ENCODE peak calls at places on chromosomes 3 and 15, in seven cellular contexts. L, N, Q, E, D, U and R are unnamed samples.

GRCh38 chr15:41862515-41863116 is 24.0 kb downstream of the PLA2G4B start:
- DNase-seq in L (no peak), N (no peak), Q (no peak), E (no peak), D (no peak), U (no peak), R (no peak)

GRCh38 chr15:89356634-89357298 is 22.1 kb upstream of the POLG start:
- DNase-seq in L (no peak), N (peak; percentile 58), Q (no peak), E (peak; percentile 30), D (peak; percentile 57), U (no peak), R (no peak)

GRCh38 chr3:160331127-160331937 is 67.7 kb downstream of the IFT80 start:
- DNase-seq in L (no peak), N (no peak), Q (peak; percentile 93), E (no peak), D (no peak), U (peak; percentile 69), R (peak; percentile 26)

GRCh38 chr3:136818851-136819783 is at the start of gene SLC35G2:
- DNase-seq in L (peak; percentile 72), N (peak; percentile 38), Q (peak; percentile 78), E (peak; percentile 76), D (peak; percentile 81), U (peak; percentile 84), R (peak; percentile 68)

GRCh38 chr3:183210862-183211341 is 42.2 kb upstream of the B3GNT5 start:
- DNase-seq in L (no peak), N (no peak), Q (no peak), E (no peak), D (no peak), U (no peak), R (no peak)

GRCh38 chr3:170476291-170476690 is 57.6 kb downstream of the CLDN11 start:
- DNase-seq in L (no peak), N (no peak), Q (no peak), E (no peak), D (peak; percentile 67), U (peak; percentile 10), R (no peak)

GRCh38 chr15:58555168-58556027 is 123.6 kb downstream of the LIPC start:
- DNase-seq in L (peak; percentile 23), N (no peak), Q (no peak), E (no peak), D (peak; percentile 45), U (no peak), R (no peak)

GRCh38 chr15:59190291-59190690 is 16.4 kb upstream of the LDHAL6B start:
- DNase-seq in L (no peak), N (no peak), Q (no peak), E (no peak), D (no peak), U (no peak), R (no peak)

GRCh38 chr3:72892081-72892763 is 4.4 kb downstream of the GXYLT2 start:
- DNase-seq in L (no peak), N (no peak), Q (peak; percentile 95), E (no peak), D (no peak), U (no peak), R (peak; percentile 72)

GRCh38 chr15:100958326-100959065 is 39.3 kb downstream of the LRRK1 start:
- DNase-seq in L (peak; percentile 65), N (no peak), Q (peak; percentile 43), E (no peak), D (no peak), U (peak; percentile 50), R (peak; percentile 44)

GRCh38 chr3:186901135-186901734 is 29.1 kb upstream of the ST6GAL1 start:
- DNase-seq in L (no peak), N (no peak), Q (peak; percentile 45), E (no peak), D (no peak), U (peak; percentile 56), R (no peak)

GRCh38 chr3:15859507-15860013 is 61.8 kb upstream of the ANKRD28 start:
- DNase-seq in L (peak; percentile 91), N (peak; percentile 89), Q (peak; percentile 70), E (peak; percentile 93), D (peak; percentile 91), U (peak; percentile 82), R (peak; percentile 56)

GRCh38 chr3:188198760-188199327 is 44.9 kb downstream of the LPP start:
- DNase-seq in L (peak; percentile 88), N (no peak), Q (no peak), E (no peak), D (no peak), U (no peak), R (no peak)

GRCh38 chr3:45236964-45237363 is 10.9 kb upstream of the TMEM158 start:
- DNase-seq in L (no peak), N (no peak), Q (no peak), E (no peak), D (no peak), U (no peak), R (no peak)

GRCh38 chr15:56341201-56341600 is 24.0 kb upstream of the TEX9 start:
- DNase-seq in L (no peak), N (no peak), Q (no peak), E (no peak), D (no peak), U (no peak), R (no peak)

GRCh38 chr3:142844339-142844977 is 44.4 kb downstream of the PCOLCE2 start:
- DNase-seq in L (peak; percentile 15), N (no peak), Q (peak; percentile 51), E (no peak), D (peak; percentile 33), U (peak; percentile 46), R (no peak)

GRCh38 chr3:299590-300301 is 103.2 kb downstream of the CHL1 start:
- DNase-seq in L (no peak), N (no peak), Q (no peak), E (no peak), D (no peak), U (no peak), R (no peak)

GRCh38 chr3:67176396-67176795 is 178.3 kb downstream of the KBTBD8 start:
- DNase-seq in L (no peak), N (no peak), Q (no peak), E (no peak), D (no peak), U (no peak), R (no peak)

DNA sequence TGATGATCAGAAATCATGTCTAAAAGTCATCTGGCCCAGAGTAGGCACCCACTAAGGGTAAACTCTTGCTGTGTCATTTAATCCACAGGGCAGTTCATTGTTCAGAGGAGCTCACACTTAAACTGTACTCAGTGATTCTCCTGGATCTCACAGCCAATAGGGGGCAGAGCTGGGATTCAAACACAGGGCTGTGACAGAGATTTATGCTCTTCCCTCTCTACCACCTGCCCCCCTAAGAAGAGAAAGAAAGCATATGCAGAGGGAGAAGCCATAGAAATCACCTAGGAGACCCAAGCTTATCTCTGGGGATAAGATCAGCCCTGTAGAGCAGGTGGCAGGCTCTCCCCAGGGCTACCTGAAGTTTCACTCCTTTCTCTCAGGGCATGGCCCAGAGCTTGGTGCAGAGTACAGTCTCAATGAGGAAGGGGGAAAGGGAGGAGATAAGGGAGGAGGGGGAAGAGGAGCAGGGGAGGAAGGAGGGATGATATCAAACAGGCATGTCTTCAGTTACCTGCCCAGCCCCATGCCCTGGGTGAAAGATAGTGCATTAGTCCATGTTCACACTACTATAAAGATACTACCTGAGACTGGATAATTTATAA is 51.8 kb upstream of the ADPGK start:
- DNase-seq in L (peak; percentile 43), N (no peak), Q (peak; percentile 6), E (no peak), D (peak; percentile 60), U (no peak), R (no peak)
- TF ChIP-seq CTCF in L (peak; percentile 52), N (peak; percentile 7), Q (peak; percentile 39), E (peak; percentile 11), D (peak; percentile 64), U (no peak), R (peak; percentile 20)

GRCh38 chr15:85584791-85585360 is 204.5 kb downstream of the AKAP13 start:
- DNase-seq in L (no peak), N (no peak), Q (no peak), E (no peak), D (no peak), U (no peak), R (no peak)
- H3K4me3 ChIP-seq in L (no peak overlapping the region), N (no peak overlapping the region), Q (peak overlapping the region; percentile 67), E (peak overlapping the region; percentile 15), D (no peak overlapping the region), U (no peak overlapping the region), R (no peak overlapping the region)

GRCh38 chr3:42755681-42756578 is 17.1 kb downstream of the CCDC13 start:
- DNase-seq in L (peak; percentile 48), N (no peak), Q (peak; percentile 46), E (no peak), D (peak; percentile 79), U (peak; percentile 12), R (no peak)
- TF ChIP-seq CTCF in L (peak; percentile 64), N (no peak), Q (peak; percentile 64), E (no peak), D (peak; percentile 62), U (peak; percentile 12), R (peak; percentile 66)

DNA sequence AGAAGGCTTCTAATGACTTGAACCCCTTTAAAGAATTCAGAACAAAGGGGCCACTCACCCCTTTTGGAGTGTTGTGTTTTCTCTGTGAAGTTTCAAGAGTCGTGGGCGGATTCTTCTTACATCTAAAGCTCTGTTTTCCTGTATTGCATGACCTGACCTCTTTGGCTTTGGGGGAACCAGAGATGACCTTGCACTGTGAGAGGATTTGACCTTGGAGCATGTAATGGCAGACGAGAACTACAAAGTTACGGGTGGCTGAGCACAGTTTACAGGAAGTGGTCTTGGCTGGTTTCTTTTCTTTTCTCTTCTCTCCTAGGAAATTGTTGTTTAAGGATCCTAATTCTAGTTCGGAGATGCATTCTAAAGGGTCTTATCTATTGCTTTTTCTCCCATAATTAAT is 6.2 kb upstream of the BDH1 start:
- DNase-seq in L (no peak), N (no peak), Q (no peak), E (no peak), D (no peak), U (no peak), R (no peak)
- H3K4me3 ChIP-seq in L (no peak overlapping the region), N (no peak overlapping the region), Q (no peak overlapping the region), E (no peak overlapping the region), D (no peak overlapping the region), U (no peak overlapping the region), R (no peak overlapping the region)